ENCODE peak calls at places on chromosomes 16 and 17, in seven cellular contexts. One of them, this sample, is unnamed.

GRCh38 chr16:78894872-78895271 is 705.7 kb downstream of the MAF start:
- DNase-seq in HCT116: no peak
- DNase-seq in neural progenitor cell: no peak
- DNase-seq in sigmoid colon: no peak
- DNase-seq in adrenal gland: no peak
- DNase-seq in CD8-positive, alpha-beta memory T cell: peak; percentile 28
- DNase-seq in left ventricle myocardium inferior: no peak
- DNase-seq in this sample: no peak

GRCh38 chr17:20046629-20047028 is 37.5 kb downstream of the SPECC1 start:
- DNase-seq in sigmoid colon: no peak
- DNase-seq in CD8-positive, alpha-beta memory T cell: no peak
- DNase-seq in neural progenitor cell: no peak
- DNase-seq in left ventricle myocardium inferior: no peak
- DNase-seq in HCT116: no peak
- DNase-seq in adrenal gland: no peak
- DNase-seq in this sample: no peak

GRCh38 chr17:68455756-68456528 is 1.4 kb downstream of the WIPI1 start:
- DNase-seq in HCT116: no peak
- DNase-seq in sigmoid colon: no peak
- DNase-seq in neural progenitor cell: no peak
- DNase-seq in left ventricle myocardium inferior: no peak
- DNase-seq in adrenal gland: no peak
- DNase-seq in CD8-positive, alpha-beta memory T cell: no peak
- DNase-seq in this sample: peak; percentile 46

GRCh38 chr17:38453951-38454421 is 25.7 kb downstream of the ARHGAP23 start:
- DNase-seq in left ventricle myocardium inferior: no peak
- DNase-seq in neural progenitor cell: peak; percentile 45
- DNase-seq in HCT116: no peak
- DNase-seq in CD8-positive, alpha-beta memory T cell: no peak
- DNase-seq in adrenal gland: peak; percentile 72
- DNase-seq in sigmoid colon: no peak
- DNase-seq in this sample: no peak

GRCh38 chr16:75256871-75257343 is 5.5 kb upstream of the BCAR1 start:
- DNase-seq in neural progenitor cell: peak; percentile 67
- DNase-seq in CD8-positive, alpha-beta memory T cell: no peak
- DNase-seq in left ventricle myocardium inferior: no peak
- DNase-seq in HCT116: no peak
- DNase-seq in sigmoid colon: peak; percentile 75
- DNase-seq in adrenal gland: no peak
- DNase-seq in this sample: peak; percentile 46

GRCh38 chr17:29642171-29642611 is 19.5 kb upstream of the CORO6 start:
- DNase-seq in CD8-positive, alpha-beta memory T cell: no peak
- DNase-seq in HCT116: no peak
- DNase-seq in neural progenitor cell: peak; percentile 2
- DNase-seq in adrenal gland: no peak
- DNase-seq in left ventricle myocardium inferior: no peak
- DNase-seq in sigmoid colon: no peak
- DNase-seq in this sample: no peak

GRCh38 chr17:77489239-77489897 is 348.6 kb downstream of the SEC14L1 start:
- DNase-seq in HCT116: no peak
- DNase-seq in CD8-positive, alpha-beta memory T cell: no peak
- DNase-seq in sigmoid colon: no peak
- DNase-seq in left ventricle myocardium inferior: peak; percentile 15
- DNase-seq in adrenal gland: peak; percentile 12
- DNase-seq in neural progenitor cell: no peak
- DNase-seq in this sample: no peak

GRCh38 chr16:75402821-75403475 is 30.4 kb downstream of the CFDP1 start:
- DNase-seq in HCT116: peak; percentile 10
- DNase-seq in left ventricle myocardium inferior: no peak
- DNase-seq in neural progenitor cell: peak; percentile 16
- DNase-seq in adrenal gland: no peak
- DNase-seq in CD8-positive, alpha-beta memory T cell: no peak
- DNase-seq in sigmoid colon: no peak
- DNase-seq in this sample: no peak

GRCh38 chr17:40058151-40058784 is 4.1 kb upstream of the MED24 start:
- DNase-seq in CD8-positive, alpha-beta memory T cell: no peak
- DNase-seq in adrenal gland: no peak
- DNase-seq in left ventricle myocardium inferior: no peak
- DNase-seq in HCT116: no peak
- DNase-seq in neural progenitor cell: no peak
- DNase-seq in sigmoid colon: no peak
- DNase-seq in this sample: no peak

GRCh38 chr17:33210240-33210639 is 82.9 kb downstream of the ASIC2 start:
- DNase-seq in HCT116: no peak
- DNase-seq in neural progenitor cell: no peak
- DNase-seq in CD8-positive, alpha-beta memory T cell: no peak
- DNase-seq in left ventricle myocardium inferior: no peak
- DNase-seq in adrenal gland: no peak
- DNase-seq in sigmoid colon: no peak
- DNase-seq in this sample: no peak

GRCh38 chr17:46850688-46851028 is 725 bp upstream of the WNT9B start:
- DNase-seq in HCT116: no peak
- DNase-seq in left ventricle myocardium inferior: no peak
- DNase-seq in sigmoid colon: no peak
- DNase-seq in CD8-positive, alpha-beta memory T cell: no peak
- DNase-seq in neural progenitor cell: no peak
- DNase-seq in adrenal gland: no peak
- DNase-seq in this sample: no peak

GRCh38 chr17:27793168-27793905 is 7.0 kb downstream of the NOS2 start:
- DNase-seq in neural progenitor cell: peak; percentile 80
- DNase-seq in HCT116: no peak
- DNase-seq in adrenal gland: no peak
- DNase-seq in CD8-positive, alpha-beta memory T cell: no peak
- DNase-seq in left ventricle myocardium inferior: peak; percentile 19
- DNase-seq in sigmoid colon: no peak
- DNase-seq in this sample: no peak

GRCh38 chr16:54931041-54931756 is 534 bp downstream of the IRX5 start:
- DNase-seq in CD8-positive, alpha-beta memory T cell: no peak
- DNase-seq in left ventricle myocardium inferior: no peak
- DNase-seq in HCT116: no peak
- DNase-seq in adrenal gland: no peak
- DNase-seq in sigmoid colon: no peak
- DNase-seq in neural progenitor cell: peak; percentile 79
- DNase-seq in this sample: no peak

GRCh38 chr16:56192971-56193936 is 2.0 kb downstream of the GNAO1 start:
- DNase-seq in adrenal gland: no peak
- DNase-seq in neural progenitor cell: peak; percentile 51
- DNase-seq in sigmoid colon: no peak
- DNase-seq in HCT116: no peak
- DNase-seq in left ventricle myocardium inferior: no peak
- DNase-seq in CD8-positive, alpha-beta memory T cell: no peak
- DNase-seq in this sample: no peak

GRCh38 chr16:71520550-71520949 is 5.7 kb upstream of the CHST4 start:
- DNase-seq in CD8-positive, alpha-beta memory T cell: no peak
- DNase-seq in HCT116: no peak
- DNase-seq in neural progenitor cell: no peak
- DNase-seq in adrenal gland: no peak
- DNase-seq in left ventricle myocardium inferior: no peak
- DNase-seq in sigmoid colon: no peak
- DNase-seq in this sample: no peak

GRCh38 chr16:26598061-26598460 is 468.7 kb upstream of the C16orf82 start:
- DNase-seq in adrenal gland: no peak
- DNase-seq in sigmoid colon: no peak
- DNase-seq in neural progenitor cell: no peak
- DNase-seq in CD8-positive, alpha-beta memory T cell: peak; percentile 83
- DNase-seq in HCT116: peak; percentile 4
- DNase-seq in left ventricle myocardium inferior: no peak
- DNase-seq in this sample: no peak

GRCh38 chr17:2083613-2084128 is 28.8 kb downstream of the HIC1 start:
- DNase-seq in left ventricle myocardium inferior: no peak
- DNase-seq in neural progenitor cell: no peak
- DNase-seq in adrenal gland: peak; percentile 63
- DNase-seq in sigmoid colon: no peak
- DNase-seq in CD8-positive, alpha-beta memory T cell: no peak
- DNase-seq in HCT116: no peak
- DNase-seq in this sample: peak; percentile 44

GRCh38 chr16:63745456-63745855 is 1376.4 kb downstream of the CDH11 start:
- DNase-seq in neural progenitor cell: no peak
- DNase-seq in adrenal gland: no peak
- DNase-seq in CD8-positive, alpha-beta memory T cell: no peak
- DNase-seq in sigmoid colon: no peak
- DNase-seq in HCT116: no peak
- DNase-seq in left ventricle myocardium inferior: no peak
- DNase-seq in this sample: no peak

GRCh38 chr17:44628234-44629188 is 27.8 kb upstream of the MEIOC start:
- DNase-seq in neural progenitor cell: peak; percentile 96
- DNase-seq in HCT116: no peak
- DNase-seq in CD8-positive, alpha-beta memory T cell: no peak
- DNase-seq in left ventricle myocardium inferior: peak; percentile 23
- DNase-seq in sigmoid colon: no peak
- DNase-seq in adrenal gland: peak; percentile 34
- DNase-seq in this sample: no peak

GRCh38 chr17:4033751-4034251 is 69.6 kb upstream of the ATP2A3 start:
- DNase-seq in HCT116: no peak
- DNase-seq in adrenal gland: no peak
- DNase-seq in CD8-positive, alpha-beta memory T cell: no peak
- DNase-seq in neural progenitor cell: no peak
- DNase-seq in sigmoid colon: no peak
- DNase-seq in left ventricle myocardium inferior: no peak
- DNase-seq in this sample: no peak

GRCh38 chr16:9124908-9125584 is 33.6 kb downstream of the HAPSTR1 start:
- DNase-seq in sigmoid colon: no peak
- DNase-seq in adrenal gland: no peak
- DNase-seq in CD8-positive, alpha-beta memory T cell: no peak
- DNase-seq in neural progenitor cell: no peak
- DNase-seq in HCT116: no peak
- DNase-seq in left ventricle myocardium inferior: no peak
- DNase-seq in this sample: no peak

GRCh38 chr17:48577946-48578615 is at the start of gene HOXB4:
- DNase-seq in neural progenitor cell: peak; percentile 74
- DNase-seq in CD8-positive, alpha-beta memory T cell: peak; percentile 68
- DNase-seq in HCT116: no peak
- DNase-seq in left ventricle myocardium inferior: peak; percentile 68
- DNase-seq in adrenal gland: peak; percentile 87
- DNase-seq in sigmoid colon: peak; percentile 95
- DNase-seq in this sample: peak; percentile 80

GRCh38 chr17:61575352-61575975 is 15.6 kb downstream of the NACA2 start:
- DNase-seq in neural progenitor cell: no peak
- DNase-seq in sigmoid colon: no peak
- DNase-seq in adrenal gland: no peak
- DNase-seq in CD8-positive, alpha-beta memory T cell: no peak
- DNase-seq in left ventricle myocardium inferior: no peak
- DNase-seq in HCT116: no peak
- DNase-seq in this sample: no peak
- H3K27ac ChIP-seq in neural progenitor cell: no peak overlapping the region
- H3K27ac ChIP-seq in sigmoid colon: no peak overlapping the region
- H3K27ac ChIP-seq in adrenal gland: no peak overlapping the region
- H3K27ac ChIP-seq in CD8-positive, alpha-beta memory T cell: no peak overlapping the region
- H3K27ac ChIP-seq in left ventricle myocardium inferior: no peak overlapping the region
- H3K27ac ChIP-seq in HCT116: peak overlapping the region; percentile 66
- H3K27ac ChIP-seq in this sample: no peak overlapping the region

DNA sequence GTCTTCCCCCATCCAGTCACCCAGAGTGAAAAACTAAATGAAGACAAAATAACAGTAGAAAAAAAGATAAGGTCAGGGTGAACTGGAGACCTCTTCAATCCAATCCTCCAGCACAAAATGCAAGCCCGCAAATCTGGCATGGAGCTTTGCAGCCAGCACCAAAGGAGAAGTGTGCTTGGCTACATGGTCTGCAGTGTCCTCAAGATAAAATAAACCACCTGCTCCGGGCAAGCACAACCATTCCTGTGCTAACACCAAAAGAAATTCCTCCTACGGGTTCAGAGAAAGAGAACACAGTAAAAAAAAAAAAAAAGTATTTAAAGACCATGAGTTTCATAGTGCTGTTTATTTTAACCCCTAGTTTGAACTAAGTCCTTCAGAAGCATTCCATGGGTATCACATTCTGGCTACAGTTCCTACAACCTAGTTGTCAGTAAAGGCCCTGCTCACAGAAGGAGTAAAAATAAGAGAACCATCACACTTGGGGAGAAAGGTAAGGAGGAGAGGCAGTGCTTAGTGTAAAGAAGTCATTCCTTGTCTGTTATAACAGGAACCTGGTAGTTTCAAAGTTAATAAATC is 109.1 kb downstream of the GAS7 start:
- DNase-seq in HCT116: no peak
- DNase-seq in sigmoid colon: peak; percentile 84
- DNase-seq in left ventricle myocardium inferior: peak; percentile 43
- DNase-seq in CD8-positive, alpha-beta memory T cell: no peak
- DNase-seq in adrenal gland: no peak
- DNase-seq in neural progenitor cell: no peak
- DNase-seq in this sample: no peak
- H3K27ac ChIP-seq in HCT116: no peak overlapping the region
- H3K27ac ChIP-seq in sigmoid colon: peak overlapping the region; percentile 64
- H3K27ac ChIP-seq in left ventricle myocardium inferior: peak overlapping the region; percentile 73
- H3K27ac ChIP-seq in CD8-positive, alpha-beta memory T cell: no peak overlapping the region
- H3K27ac ChIP-seq in adrenal gland: no peak overlapping the region
- H3K27ac ChIP-seq in neural progenitor cell: no peak overlapping the region
- H3K27ac ChIP-seq in this sample: peak overlapping the region; percentile 2

DNA sequence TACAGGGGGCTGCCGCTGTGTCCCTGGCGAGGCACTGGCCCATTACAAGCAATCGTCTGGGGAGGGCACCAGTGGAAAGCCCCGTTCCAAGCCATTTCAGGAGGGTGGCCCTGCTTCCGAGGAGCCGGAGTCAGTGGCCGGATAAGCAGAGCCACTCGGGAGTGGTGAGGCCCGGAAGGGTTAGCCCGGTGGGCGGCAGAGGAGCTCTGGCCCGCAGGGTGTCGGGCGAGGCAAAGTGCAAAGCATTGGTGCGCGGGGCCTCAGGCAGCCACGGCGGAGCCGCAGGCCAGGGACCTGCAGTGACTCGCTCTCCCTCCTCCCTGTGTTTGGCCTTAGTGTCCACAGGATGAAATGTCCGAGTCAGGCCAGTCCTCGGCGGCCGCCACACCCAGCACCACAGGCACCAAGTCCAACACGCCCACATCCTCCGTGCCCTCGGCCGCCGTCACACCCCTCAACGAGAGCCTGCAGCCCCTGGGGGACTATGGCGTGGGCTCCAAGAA is 24.6 kb downstream of the NME3 start:
- DNase-seq in HCT116: no peak
- DNase-seq in CD8-positive, alpha-beta memory T cell: no peak
- DNase-seq in neural progenitor cell: no peak
- DNase-seq in adrenal gland: no peak
- DNase-seq in left ventricle myocardium inferior: no peak
- DNase-seq in sigmoid colon: no peak
- DNase-seq in this sample: no peak
- H3K27ac ChIP-seq in HCT116: no peak overlapping the region
- H3K27ac ChIP-seq in CD8-positive, alpha-beta memory T cell: no peak overlapping the region
- H3K27ac ChIP-seq in neural progenitor cell: no peak overlapping the region
- H3K27ac ChIP-seq in adrenal gland: no peak overlapping the region
- H3K27ac ChIP-seq in left ventricle myocardium inferior: no peak overlapping the region
- H3K27ac ChIP-seq in sigmoid colon: no peak overlapping the region
- H3K27ac ChIP-seq in this sample: no peak overlapping the region

DNA sequence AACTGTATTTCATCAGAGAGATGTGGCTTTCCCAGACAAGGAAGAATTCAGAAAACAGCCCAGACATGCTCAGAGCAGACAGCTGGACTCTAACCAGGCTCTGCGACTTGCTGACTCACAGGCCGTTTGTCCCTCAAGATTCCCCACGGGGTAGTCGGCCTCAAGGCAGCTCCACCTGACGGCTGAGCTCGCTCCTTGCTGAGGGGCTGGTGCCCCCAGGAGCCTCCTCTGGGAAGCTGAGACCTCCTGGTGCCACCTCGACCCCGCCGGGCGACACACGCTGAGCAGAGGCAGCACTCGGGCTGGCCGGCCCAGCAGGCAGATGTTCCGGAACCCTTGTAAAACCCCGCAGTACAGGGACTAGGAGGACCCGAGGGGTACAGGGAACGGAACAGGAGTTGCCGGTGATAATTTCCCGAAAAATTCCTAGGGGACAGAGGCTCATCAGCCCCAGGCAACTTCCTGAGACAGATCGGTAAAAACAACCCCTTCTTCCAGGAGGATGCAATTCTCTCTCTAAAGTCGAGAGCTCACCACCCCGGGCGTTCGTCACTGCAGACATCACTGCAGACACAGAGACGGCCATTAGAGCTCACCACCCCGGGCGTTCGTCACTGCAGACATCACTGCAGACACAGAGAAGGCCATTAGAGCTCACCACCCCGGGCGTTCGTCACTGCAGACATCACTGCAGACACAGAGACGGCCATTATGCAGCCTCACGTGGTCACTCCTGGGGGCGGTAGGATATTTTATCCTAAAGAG is 19.9 kb downstream of the RPH3AL start:
- DNase-seq in neural progenitor cell: no peak
- DNase-seq in adrenal gland: peak; percentile 81
- DNase-seq in HCT116: no peak
- DNase-seq in left ventricle myocardium inferior: no peak
- DNase-seq in CD8-positive, alpha-beta memory T cell: no peak
- DNase-seq in sigmoid colon: peak; percentile 79
- DNase-seq in this sample: no peak
- H3K27ac ChIP-seq in neural progenitor cell: no peak overlapping the region
- H3K27ac ChIP-seq in adrenal gland: peak overlapping the region; percentile 98
- H3K27ac ChIP-seq in HCT116: no peak overlapping the region
- H3K27ac ChIP-seq in left ventricle myocardium inferior: peak overlapping the region; percentile 94
- H3K27ac ChIP-seq in CD8-positive, alpha-beta memory T cell: no peak overlapping the region
- H3K27ac ChIP-seq in sigmoid colon: peak overlapping the region; percentile 68
- H3K27ac ChIP-seq in this sample: peak overlapping the region; percentile 66